ENCODE peak calls at places on chromosomes 2 and 18, in eight cellular contexts. A is Peyer's patch, Z is NB4, D is mammary epithelial cell, I is astrocyte of the spinal cord, L is body of pancreas, W is heart left ventricle, K is A549. U is an unnamed sample.

GRCh38 chr2:24164416-24164973 is 10.4 kb upstream of the FAM228A start:
- DNase-seq in A (no peak), Z (peak; percentile 73), D (no peak), I (no peak), L (peak; percentile 76), W (no peak), K (peak; percentile 67), U (peak; percentile 13)

GRCh38 chr18:45166341-45167108 is 448.8 kb upstream of the SLC14A2 start:
- DNase-seq in A (peak; percentile 67), Z (no peak), D (peak; percentile 97), I (peak; percentile 67), L (no peak), W (no peak), K (peak; percentile 5), U (peak; percentile 93)

GRCh38 chr2:222828572-222828971 is 32.3 kb upstream of the ACSL3 start:
- DNase-seq in A (no peak), Z (no peak), D (no peak), I (no peak), L (no peak), W (no peak), K (no peak), U (no peak)

GRCh38 chr18:61169386-61169785 is 163.8 kb upstream of the CDH20 start:
- DNase-seq in A (no peak), Z (no peak), D (no peak), I (no peak), L (no peak), W (no peak), K (no peak), U (no peak)

GRCh38 chr2:98560256-98560771 is 48.0 kb downstream of the COA5 start:
- DNase-seq in A (no peak), Z (peak; percentile 15), D (peak; percentile 52), I (peak; percentile 93), L (no peak), W (peak; percentile 66), K (no peak), U (peak; percentile 90)

GRCh38 chr2:64485961-64486360 is 32.0 kb downstream of the LGALSL start:
- DNase-seq in A (no peak), Z (no peak), D (peak; percentile 93), I (no peak), L (no peak), W (no peak), K (no peak), U (peak; percentile 36)

GRCh38 chr2:42965910-42966309 is 173.5 kb upstream of the HAAO start:
- DNase-seq in A (no peak), Z (no peak), D (no peak), I (no peak), L (no peak), W (no peak), K (no peak), U (no peak)

GRCh38 chr18:71398530-71398929 is 1109.7 kb downstream of the SOCS6 start:
- DNase-seq in A (no peak), Z (peak; percentile 40), D (no peak), I (peak; percentile 17), L (peak; percentile 9), W (no peak), K (no peak), U (peak; percentile 56)

GRCh38 chr2:9127316-9127715 is 79.3 kb upstream of the ASAP2 start:
- DNase-seq in A (no peak), Z (no peak), D (no peak), I (no peak), L (no peak), W (no peak), K (no peak), U (no peak)

GRCh38 chr2:121242175-121242875 is 42.7 kb downstream of the TFCP2L1 start:
- DNase-seq in A (no peak), Z (no peak), D (no peak), I (no peak), L (no peak), W (no peak), K (no peak), U (no peak)

GRCh38 chr2:109612991-109613921 is 510 bp downstream of the SEPTIN10 start:
- DNase-seq in A (peak; percentile 80), Z (peak; percentile 71), D (peak; percentile 59), I (peak; percentile 69), L (no peak), W (peak; percentile 75), K (no peak), U (peak; percentile 73)

GRCh38 chr2:166932032-166932431 is 43.8 kb downstream of the XIRP2 start:
- DNase-seq in A (no peak), Z (no peak), D (peak; percentile 6), I (no peak), L (no peak), W (no peak), K (no peak), U (no peak)

GRCh38 chr2:235495373-235496238 is 1.8 kb downstream of the AGAP1 start:
- DNase-seq in A (no peak), Z (no peak), D (peak; percentile 29), I (no peak), L (peak; percentile 36), W (no peak), K (no peak), U (no peak)

GRCh38 chr2:79971807-79972206 is 332.7 kb downstream of the LRRTM1 start:
- DNase-seq in A (no peak), Z (no peak), D (no peak), I (no peak), L (no peak), W (no peak), K (no peak), U (peak; percentile 5)

GRCh38 chr2:222791946-222792649 is 68.7 kb upstream of the ACSL3 start:
- DNase-seq in A (no peak), Z (peak; percentile 50), D (no peak), I (no peak), L (peak; percentile 30), W (peak; percentile 61), K (no peak), U (peak; percentile 45)

GRCh38 chr2:136874258-136874657 is 108.9 kb downstream of the THSD7B start:
- DNase-seq in A (no peak), Z (peak; percentile 51), D (no peak), I (no peak), L (no peak), W (no peak), K (no peak), U (peak; percentile 0)

DNA sequence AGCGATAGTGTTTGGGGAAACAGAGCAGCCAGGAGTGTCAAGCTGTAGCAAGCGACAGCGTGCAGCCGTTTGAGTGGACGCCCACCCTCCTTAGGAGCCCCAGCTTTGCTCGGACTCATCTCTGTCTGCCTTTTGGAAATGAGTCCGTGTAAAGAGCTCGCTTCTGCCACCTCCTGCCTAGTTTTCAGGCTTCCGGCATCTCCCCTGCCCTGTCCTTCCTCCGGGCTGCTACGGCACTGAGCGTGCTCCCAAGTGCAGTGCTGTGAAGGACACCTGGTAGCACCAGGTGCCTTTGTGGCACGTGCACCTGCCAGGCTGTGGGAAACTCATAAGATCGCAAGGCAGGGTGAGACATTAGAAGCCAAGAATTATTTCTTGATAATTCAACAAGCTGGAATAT is 117.1 kb downstream of the RNF144A start:
- DNase-seq in A (no peak), Z (peak; percentile 31), D (no peak), I (peak; percentile 29), L (peak; percentile 92), W (no peak), K (no peak), U (peak; percentile 25)
- TF ChIP-seq CTCF in A (no peak), Z (no peak), D (no peak), I (peak; percentile 33), L (peak; percentile 45), W (no peak), K (peak; percentile 21), U (peak; percentile 13)

GRCh38 chr2:216857131-216857550 is 2.7 kb downstream of the TNP1 start:
- DNase-seq in A (no peak), Z (no peak), D (peak; percentile 11), I (peak; percentile 62), L (no peak), W (no peak), K (no peak), U (no peak)

GRCh38 chr2:216860738-216861137 is 874 bp upstream of the TNP1 start:
- DNase-seq in A (no peak), Z (no peak), D (no peak), I (no peak), L (no peak), W (no peak), K (no peak), U (no peak)

GRCh38 chr2:216856666-216857065 is 3.2 kb downstream of the TNP1 start:
- DNase-seq in A (no peak), Z (no peak), D (no peak), I (no peak), L (no peak), W (no peak), K (no peak), U (no peak)

GRCh38 chr2:216859944-216860343 is at the start of gene TNP1:
- DNase-seq in A (no peak), Z (no peak), D (no peak), I (no peak), L (no peak), W (no peak), K (no peak), U (no peak)

GRCh38 chr2:216858312-216858711 is 1.6 kb downstream of the TNP1 start:
- DNase-seq in A (no peak), Z (no peak), D (peak; percentile 17), I (no peak), L (no peak), W (no peak), K (no peak), U (no peak)
- H3K4me3 ChIP-seq in A (no peak overlapping the region), Z (no peak overlapping the region), D (no peak overlapping the region), I (no peak overlapping the region), L (no peak overlapping the region), W (no peak overlapping the region), K (no peak overlapping the region), U (no peak overlapping the region)

GRCh38 chr2:226515344-226516055 is 284.1 kb downstream of the IRS1 start:
- DNase-seq in A (no peak), Z (no peak), D (peak; percentile 40), I (peak; percentile 33), L (no peak), W (no peak), K (no peak), U (no peak)
- TF ChIP-seq CTCF in A (no peak), Z (no peak), D (no peak), I (no peak), L (no peak), W (no peak), K (no peak), U (no peak)

GRCh38 chr2:153068915-153069314 is 350.5 kb downstream of the ARL6IP6 start:
- DNase-seq in A (no peak), Z (no peak), D (no peak), I (no peak), L (no peak), W (no peak), K (no peak), U (no peak)

GRCh38 chr2:153072077-153072476 is 353.7 kb downstream of the ARL6IP6 start:
- DNase-seq in A (no peak), Z (no peak), D (no peak), I (no peak), L (no peak), W (no peak), K (no peak), U (no peak)

GRCh38 chr2:153071090-153071489 is 352.7 kb downstream of the ARL6IP6 start:
- DNase-seq in A (no peak), Z (peak; percentile 3), D (no peak), I (no peak), L (no peak), W (no peak), K (no peak), U (no peak)

DNA sequence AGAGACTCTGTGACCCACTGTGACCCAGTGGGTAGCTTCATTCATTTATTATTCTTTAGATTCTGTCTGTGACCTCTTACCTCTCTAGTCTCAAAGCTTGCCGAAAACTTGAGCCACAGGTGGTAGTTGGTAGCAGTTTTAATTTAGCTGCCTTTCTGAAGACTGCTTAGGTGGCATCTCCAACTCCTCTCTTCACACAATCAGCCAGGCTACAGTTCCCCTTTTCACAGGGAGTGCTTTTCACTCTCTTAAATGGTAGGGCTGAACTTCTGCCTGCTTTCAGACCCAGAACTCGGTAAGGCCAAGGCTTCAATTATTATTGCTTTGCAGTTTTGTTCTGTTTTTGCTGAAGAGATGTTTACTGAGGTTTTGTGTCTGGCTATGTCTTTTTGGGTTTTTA is 349.6 kb downstream of the ARL6IP6 start:
- DNase-seq in A (no peak), Z (no peak), D (no peak), I (no peak), L (no peak), W (no peak), K (no peak), U (no peak)
- H3K4me3 ChIP-seq in A (no peak overlapping the region), Z (no peak overlapping the region), D (no peak overlapping the region), I (no peak overlapping the region), L (no peak overlapping the region), W (no peak overlapping the region), K (no peak overlapping the region), U (no peak overlapping the region)